ENCODE peak calls at places on chromosomes 16 and 17, in eight cellular contexts. Q is GM06990, H is lung, Y is heart left ventricle, S is uterus, D is coronary artery, J is upper lobe of right lung, E is thoracic aorta. V is an unnamed sample.

GRCh38 chr16:4574919-4575705 is 19.0 kb downstream of the C16orf96 start:
- DNase-seq in Q (no peak), H (no peak), Y (no peak), S (no peak), D (no peak), J (no peak), E (no peak), V (no peak)

GRCh38 chr16:67562526-67562917 is at the start of gene CTCF:
- DNase-seq in Q (peak), H (peak), Y (peak), S (peak), D (no peak), J (peak), E (no peak), V (peak)

GRCh38 chr17:75832164-75832651 is 12.0 kb downstream of the UNC13D start:
- DNase-seq in Q (no peak), H (no peak), Y (no peak), S (peak), D (no peak), J (peak), E (no peak), V (no peak)

GRCh38 chr16:65933703-65934102 is 432.8 kb upstream of the CDH5 start:
- DNase-seq in Q (no peak), H (no peak), Y (no peak), S (no peak), D (no peak), J (no peak), E (no peak), V (no peak)

GRCh38 chr17:65694601-65695000 is 133.2 kb upstream of the AXIN2 start:
- DNase-seq in Q (no peak), H (no peak), Y (no peak), S (no peak), D (no peak), J (no peak), E (no peak), V (no peak)

GRCh38 chr17:82696916-82697807 is 1.3 kb downstream of the RAB40B start:
- DNase-seq in Q (no peak), H (no peak), Y (no peak), S (peak), D (no peak), J (no peak), E (no peak), V (no peak)

GRCh38 chr17:66348605-66349165 is 46.3 kb downstream of the PRKCA start:
- DNase-seq in Q (no peak), H (peak), Y (peak), S (peak), D (no peak), J (no peak), E (no peak), V (no peak)

GRCh38 chr17:69357701-69358100 is 30.8 kb upstream of the ABCA5 start:
- DNase-seq in Q (no peak), H (no peak), Y (no peak), S (no peak), D (no peak), J (no peak), E (no peak), V (no peak)

GRCh38 chr17:64216385-64217248 is 46.4 kb downstream of the TEX2 start:
- DNase-seq in Q (no peak), H (no peak), Y (peak), S (peak), D (no peak), J (no peak), E (no peak), V (no peak)

GRCh38 chr17:29588561-29589411 is 662 bp downstream of the GIT1 start:
- DNase-seq in Q (peak), H (no peak), Y (no peak), S (peak), D (no peak), J (peak), E (no peak), V (peak)

GRCh38 chr16:86556576-86556975 is 1.5 kb upstream of the MTHFSD start:
- DNase-seq in Q (no peak), H (no peak), Y (no peak), S (no peak), D (no peak), J (no peak), E (no peak), V (no peak)

GRCh38 chr17:78337244-78338109 is 22.4 kb downstream of the SOCS3 start:
- DNase-seq in Q (peak), H (no peak), Y (no peak), S (no peak), D (peak), J (no peak), E (no peak), V (no peak)

GRCh38 chr16:87248704-87249103 is 68.5 kb downstream of the C16orf95 start:
- DNase-seq in Q (no peak), H (no peak), Y (no peak), S (no peak), D (no peak), J (no peak), E (no peak), V (no peak)

GRCh38 chr16:79571753-79572544 is 28.6 kb downstream of the MAF start:
- DNase-seq in Q (no peak), H (no peak), Y (no peak), S (no peak), D (no peak), J (no peak), E (no peak), V (no peak)

GRCh38 chr16:70717065-70717464 is 31.2 kb upstream of the MTSS2 start:
- DNase-seq in Q (no peak), H (no peak), Y (no peak), S (no peak), D (no peak), J (no peak), E (no peak), V (no peak)

GRCh38 chr17:66373944-66374817 is 71.8 kb downstream of the PRKCA start:
- DNase-seq in Q (no peak), H (peak), Y (peak), S (no peak), D (no peak), J (no peak), E (no peak), V (peak)

GRCh38 chr17:76736349-76737081 is 616 bp downstream of the SRSF2 start:
- DNase-seq in Q (peak), H (peak), Y (peak), S (peak), D (peak), J (peak), E (no peak), V (peak)

GRCh38 chr16:23566724-23567123 is 9.2 kb downstream of the UBFD1 start:
- DNase-seq in Q (no peak), H (no peak), Y (no peak), S (no peak), D (no peak), J (no peak), E (no peak), V (no peak)

GRCh38 chr17:36647598-36647997 is 46.2 kb downstream of the MRM1 start:
- DNase-seq in Q (no peak), H (no peak), Y (no peak), S (no peak), D (no peak), J (no peak), E (no peak), V (no peak)

DNA sequence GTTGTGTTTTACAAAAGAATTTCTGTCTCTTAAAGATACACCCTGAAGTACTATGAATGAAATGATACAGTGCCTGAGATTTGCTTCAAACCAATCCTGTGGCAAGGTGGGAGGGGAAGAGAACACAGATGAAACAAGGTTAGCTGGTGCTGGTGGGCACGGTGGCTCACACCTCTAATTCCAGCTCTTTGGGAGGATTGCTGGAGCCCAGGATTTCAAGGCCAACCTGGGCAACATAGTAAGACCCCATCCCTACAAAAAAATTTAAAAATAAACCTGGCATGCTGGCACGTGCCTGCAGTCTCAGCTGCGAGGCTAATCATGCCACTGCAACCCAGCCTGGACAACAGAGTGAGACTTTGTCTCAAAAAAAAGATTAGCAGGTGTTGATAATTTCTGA is 67.3 kb upstream of the FA2H start:
- DNase-seq in Q (no peak), H (no peak), Y (no peak), S (no peak), D (no peak), J (no peak), E (no peak), V (no peak)
- H3K4me3 ChIP-seq in Q (no peak), H (no peak), Y (no peak), S (no peak), D (no peak), J (no peak), E (no peak), V (no peak)

GRCh38 chr17:15436399-15437369 is 30.7 kb downstream of the CDRT4 start:
- DNase-seq in Q (no peak), H (peak), Y (peak), S (peak), D (no peak), J (no peak), E (no peak), V (peak)
- TF ChIP-seq CTCF in Q (no peak), H (no peak), Y (peak), S (no peak), D (no peak), J (peak), E (no peak), V (peak)

GRCh38 chr17:57874434-57875108 is 24.7 kb upstream of the MRPS23 start:
- DNase-seq in Q (no peak), H (peak), Y (peak), S (peak), D (peak), J (no peak), E (peak), V (peak)
- H3K4me3 ChIP-seq in Q (no peak), H (no peak), Y (no peak), S (peak), D (peak), J (peak), E (peak), V (peak)

GRCh38 chr16:89375686-89376085 is 114.7 kb downstream of the ANKRD11 start:
- DNase-seq in Q (no peak), H (no peak), Y (no peak), S (no peak), D (no peak), J (no peak), E (no peak), V (no peak)

GRCh38 chr16:89371968-89372634 is 118.3 kb downstream of the ANKRD11 start:
- DNase-seq in Q (no peak), H (no peak), Y (no peak), S (no peak), D (no peak), J (no peak), E (no peak), V (no peak)

GRCh38 chr16:89375021-89375420 is 115.3 kb downstream of the ANKRD11 start:
- DNase-seq in Q (peak), H (no peak), Y (no peak), S (no peak), D (no peak), J (no peak), E (no peak), V (no peak)

GRCh38 chr16:89373355-89374110 is 116.8 kb downstream of the ANKRD11 start:
- DNase-seq in Q (no peak), H (no peak), Y (peak), S (no peak), D (peak), J (no peak), E (no peak), V (no peak)

GRCh38 chr16:89374393-89374948 is 115.9 kb downstream of the ANKRD11 start:
- DNase-seq in Q (no peak), H (no peak), Y (peak), S (no peak), D (no peak), J (no peak), E (no peak), V (peak)
- TF ChIP-seq CTCF in Q (no peak), H (no peak), Y (peak), S (no peak), D (no peak), J (no peak), E (no peak), V (peak)

GRCh38 chr16:11536104-11536866 is 50.4 kb downstream of the LITAF start:
- DNase-seq in Q (no peak), H (no peak), Y (no peak), S (no peak), D (no peak), J (no peak), E (no peak), V (no peak)
- H3K4me3 ChIP-seq in Q (no peak), H (no peak), Y (no peak), S (no peak), D (no peak), J (no peak), E (no peak), V (no peak)

DNA sequence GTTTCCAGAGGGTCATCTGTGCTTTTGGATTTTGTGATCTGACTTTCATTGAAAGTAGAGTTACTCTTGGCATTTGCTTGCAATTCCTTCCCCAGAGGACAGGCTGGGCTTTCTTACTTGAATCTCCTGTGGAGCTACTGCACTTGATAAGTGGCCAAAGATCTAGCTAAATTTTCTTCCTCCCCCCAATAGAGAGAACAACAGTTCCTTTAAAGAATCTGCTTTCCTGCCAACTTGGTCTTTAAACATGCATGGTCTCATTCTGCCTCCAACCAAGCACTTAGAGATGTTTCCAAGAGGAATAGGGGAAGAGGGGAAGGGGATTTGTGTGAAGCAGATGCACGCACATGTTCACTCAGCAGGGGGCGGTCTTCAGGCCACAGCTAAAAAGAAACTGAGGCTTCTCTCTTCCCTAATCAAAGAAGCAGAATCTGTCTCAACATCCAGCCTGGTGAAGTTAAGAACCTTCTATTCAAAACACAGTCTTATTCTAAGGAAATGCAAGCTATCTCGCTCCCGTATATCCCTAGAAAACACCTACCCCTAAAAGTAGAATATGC is 229.6 kb downstream of the ZFHX3 start:
- DNase-seq in Q (no peak), H (no peak), Y (no peak), S (no peak), D (no peak), J (no peak), E (no peak), V (no peak)
- TF ChIP-seq CTCF in Q (peak), H (no peak), Y (no peak), S (no peak), D (no peak), J (no peak), E (no peak), V (peak)

GRCh38 chr17:46738544-46738943 is 79.9 kb downstream of the WNT3 start:
- DNase-seq in Q (no peak), H (no peak), Y (no peak), S (no peak), D (no peak), J (no peak), E (no peak), V (no peak)
- H3K4me3 ChIP-seq in Q (no peak), H (no peak), Y (no peak), S (no peak), D (no peak), J (no peak), E (no peak), V (no peak)

GRCh38 chr16:11079657-11080187 is 135.4 kb downstream of the CLEC16A start:
- DNase-seq in Q (no peak), H (no peak), Y (no peak), S (peak), D (no peak), J (no peak), E (no peak), V (no peak)

GRCh38 chr16:11080327-11080967 is 136.1 kb downstream of the CLEC16A start:
- DNase-seq in Q (no peak), H (no peak), Y (no peak), S (no peak), D (no peak), J (no peak), E (no peak), V (no peak)

GRCh38 chr16:11080999-11081630 is 136.8 kb downstream of the CLEC16A start:
- DNase-seq in Q (no peak), H (no peak), Y (no peak), S (no peak), D (no peak), J (no peak), E (no peak), V (no peak)

GRCh38 chr16:11076259-11077018 is 132.1 kb downstream of the CLEC16A start:
- DNase-seq in Q (peak), H (no peak), Y (no peak), S (no peak), D (no peak), J (no peak), E (no peak), V (no peak)

DNA sequence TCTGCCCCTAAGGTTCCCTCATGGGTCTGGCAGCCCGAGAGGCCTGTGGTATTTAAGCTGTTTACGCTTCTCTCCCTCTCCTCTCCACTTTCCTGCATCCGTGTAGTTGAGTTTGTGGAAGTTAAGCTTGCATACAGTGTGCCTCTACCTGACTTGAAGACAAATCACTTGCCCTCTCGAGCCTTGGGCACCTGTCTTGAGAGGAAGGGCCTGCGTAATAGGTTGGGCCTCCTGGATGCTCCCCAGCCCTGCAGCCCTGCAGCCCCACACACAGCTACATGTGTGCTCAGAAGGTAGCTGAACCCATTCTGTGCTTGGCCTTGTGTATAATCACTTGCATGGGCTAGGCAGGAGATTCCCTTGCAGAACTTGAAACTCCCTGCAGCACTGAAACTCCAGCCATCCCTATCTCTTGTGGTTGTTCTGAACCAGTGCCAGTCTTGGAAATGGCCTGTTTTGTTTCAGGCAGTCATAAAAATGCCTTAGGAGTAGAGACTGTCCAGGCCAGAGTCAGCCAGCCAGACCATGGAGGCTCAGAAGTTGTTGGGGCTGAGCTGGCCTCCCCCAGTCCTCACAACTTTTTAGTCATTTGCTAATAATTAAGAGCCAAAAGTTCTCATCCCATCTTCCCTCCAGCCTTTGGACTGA is 134.6 kb downstream of the CLEC16A start:
- DNase-seq in Q (no peak), H (no peak), Y (peak), S (peak), D (no peak), J (no peak), E (no peak), V (no peak)
- TF ChIP-seq CTCF in Q (no peak), H (no peak), Y (no peak), S (no peak), D (no peak), J (no peak), E (no peak), V (no peak)

DNA sequence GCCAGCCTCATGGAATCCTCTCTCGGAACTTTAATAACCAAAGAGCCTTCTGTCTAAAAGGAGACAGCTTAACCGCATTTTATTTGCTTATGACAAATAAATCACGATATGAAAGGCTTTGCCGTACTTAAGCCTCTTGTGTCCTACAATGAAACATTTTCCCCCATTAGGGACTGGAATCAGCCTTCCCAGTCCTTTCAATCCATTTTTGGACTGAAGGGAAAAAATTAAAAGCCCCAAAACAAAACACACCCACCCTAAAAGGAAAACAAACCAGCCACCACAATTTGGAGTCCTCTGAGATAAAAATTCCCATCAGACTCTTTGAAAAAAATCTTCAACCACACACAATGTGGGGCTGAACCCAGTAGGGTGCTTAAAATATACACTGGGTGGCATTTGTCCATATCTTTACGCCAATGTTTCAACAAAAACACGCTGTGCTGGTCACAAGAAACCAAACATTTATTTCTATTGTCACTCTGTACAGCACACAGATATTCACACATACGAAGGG is 3.0 kb downstream of the HOXB4 start:
- DNase-seq in Q (no peak), H (no peak), Y (no peak), S (no peak), D (no peak), J (no peak), E (no peak), V (no peak)
- H3K4me3 ChIP-seq in Q (no peak), H (no peak), Y (no peak), S (no peak), D (no peak), J (peak), E (peak), V (no peak)

V was measured in dorsolateral prefrontal cortex.